ENCODE peak calls at places on chromosomes 13 and 19, in five cellular contexts. F, H, Q, A and G are unnamed samples.
A peak's percentile ranks its signal among the peaks of the same experiment; 100 is the strongest.

GRCh38 chr19:13887529-13887928 is 10.6 kb downstream of the NANOS3 start:
- DNase-seq in Q (no peak), H (no peak), A (no peak), F (peak; percentile 39), G (no peak)

GRCh38 chr19:47157455-47158321 is 27.1 kb downstream of the SAE1 start:
- DNase-seq in F (peak; percentile 74), Q (peak; percentile 63), H (peak; percentile 63), A (peak; percentile 62), G (no peak)

GRCh38 chr13:76929320-76929719 is 19.0 kb upstream of the ACOD1 start:
- DNase-seq in A (no peak), H (no peak), F (no peak), Q (no peak), G (no peak)

GRCh38 chr13:20131057-20131832 is 29.6 kb downstream of the GJA3 start:
- DNase-seq in Q (no peak), F (no peak), H (no peak), A (no peak), G (no peak)

GRCh38 chr19:49145485-49146407 is 9.4 kb downstream of the HRC start:
- DNase-seq in H (peak; percentile 79), Q (peak; percentile 89), A (peak; percentile 98), F (peak; percentile 58), G (peak; percentile 83)

GRCh38 chr13:21619633-21620220 is 15.8 kb upstream of the MICU2 start:
- DNase-seq in A (no peak), F (no peak), Q (no peak), H (no peak), G (no peak)

GRCh38 chr19:49338023-49338677 is 2.9 kb downstream of the CD37 start:
- DNase-seq in Q (no peak), F (no peak), H (no peak), A (peak; percentile 64), G (no peak)

GRCh38 chr19:50312967-50313811 is 16.0 kb downstream of the KCNC3 start:
- DNase-seq in F (no peak), H (no peak), A (no peak), Q (no peak), G (no peak)

GRCh38 chr19:20912973-20913372 is 10.1 kb upstream of the ZNF85 start:
- DNase-seq in H (no peak), F (no peak), A (no peak), Q (no peak), G (no peak)

GRCh38 chr13:36509369-36509768 is 77.1 kb downstream of the CCNA1 start:
- DNase-seq in A (peak; percentile 35), F (no peak), H (no peak), Q (peak; percentile 12), G (no peak)

GRCh38 chr19:6264077-6264445 is 15.7 kb downstream of the MLLT1 start:
- DNase-seq in Q (no peak), H (no peak), F (no peak), A (peak; percentile 55), G (no peak)

GRCh38 chr19:19460761-19461265 is 54.5 kb downstream of the TSSK6 start:
- DNase-seq in Q (peak; percentile 29), A (peak; percentile 47), F (peak; percentile 44), H (peak; percentile 69), G (no peak)

GRCh38 chr13:32586022-32586900 is at the start of gene PDS5B:
- DNase-seq in A (peak; percentile 98), F (peak; percentile 94), Q (peak; percentile 99), H (peak; percentile 90), G (peak; percentile 92)

GRCh38 chr13:24834902-24835510 is 71.0 kb downstream of the RNF17 start:
- DNase-seq in F (no peak), A (no peak), Q (no peak), H (no peak), G (no peak)

GRCh38 chr19:15828121-15828620 is 12.7 kb upstream of the OR10H1 start:
- DNase-seq in Q (no peak), F (no peak), A (no peak), H (no peak), G (peak; percentile 58)

GRCh38 chr19:44345969-44346368 is 10.5 kb downstream of the ZNF112 start:
- DNase-seq in F (no peak), H (no peak), A (no peak), Q (no peak), G (no peak)

GRCh38 chr13:95226051-95226450 is 75.2 kb downstream of the ABCC4 start:
- DNase-seq in Q (no peak), H (no peak), A (no peak), F (no peak), G (no peak)

GRCh38 chr13:95224064-95224463 is 77.2 kb downstream of the ABCC4 start:
- DNase-seq in A (no peak), Q (no peak), H (no peak), F (no peak), G (no peak)

GRCh38 chr13:95221991-95222732 is 79.1 kb downstream of the ABCC4 start:
- DNase-seq in F (no peak), Q (no peak), A (no peak), H (no peak), G (no peak)

GRCh38 chr13:95226476-95226875 is 74.8 kb downstream of the ABCC4 start:
- DNase-seq in F (no peak), A (no peak), H (no peak), Q (no peak), G (no peak)

GRCh38 chr13:95222733-95223018 is 78.6 kb downstream of the ABCC4 start:
- DNase-seq in Q (no peak), A (no peak), F (no peak), H (no peak), G (no peak)
- TF ChIP-seq CTCF in Q (no peak), A (peak; percentile 5), F (no peak), H (no peak), G (no peak)

GRCh38 chr19:1468274-1469199 is 10.5 kb downstream of the C19orf25 start:
- DNase-seq in F (peak; percentile 43), H (no peak), Q (no peak), A (peak; percentile 76), G (peak; percentile 60)
- TF ChIP-seq CTCF in F (no peak), H (no peak), Q (no peak), A (peak; percentile 22), G (no peak)

GRCh38 chr13:113914333-113915011 is 50.6 kb upstream of the GAS6 start:
- DNase-seq in A (no peak), F (no peak), Q (no peak), H (no peak), G (no peak)
- TF ChIP-seq CTCF in A (no peak), F (no peak), Q (no peak), H (no peak), G (no peak)

GRCh38 chr19:17581211-17581874 is 25.9 kb downstream of the COLGALT1 start:
- DNase-seq in Q (no peak), F (no peak), A (no peak), H (no peak), G (no peak)

GRCh38 chr19:17579523-17580244 is 24.2 kb downstream of the COLGALT1 start:
- DNase-seq in Q (peak; percentile 68), F (peak; percentile 36), A (peak; percentile 73), H (no peak), G (peak; percentile 54)

GRCh38 chr19:17582613-17583012 is 27.2 kb downstream of the COLGALT1 start:
- DNase-seq in Q (no peak), F (no peak), H (no peak), A (no peak), G (no peak)

GRCh38 chr19:17577698-17578097 is 22.2 kb downstream of the COLGALT1 start:
- DNase-seq in H (no peak), A (no peak), F (no peak), Q (no peak), G (no peak)

GRCh38 chr19:17580470-17581000 is 25.1 kb downstream of the COLGALT1 start:
- DNase-seq in Q (no peak), F (no peak), H (no peak), A (no peak), G (no peak)
- TF ChIP-seq CTCF in Q (peak; percentile 18), F (no peak), H (no peak), A (no peak), G (no peak)

GRCh38 chr13:91346848-91347211 is 657 bp upstream of the MIR17HG start:
- DNase-seq in Q (peak; percentile 22), A (peak; percentile 51), F (no peak), H (peak; percentile 34), G (no peak)
- TF ChIP-seq CTCF in Q (no peak), A (no peak), F (no peak), H (no peak), G (no peak)

DNA sequence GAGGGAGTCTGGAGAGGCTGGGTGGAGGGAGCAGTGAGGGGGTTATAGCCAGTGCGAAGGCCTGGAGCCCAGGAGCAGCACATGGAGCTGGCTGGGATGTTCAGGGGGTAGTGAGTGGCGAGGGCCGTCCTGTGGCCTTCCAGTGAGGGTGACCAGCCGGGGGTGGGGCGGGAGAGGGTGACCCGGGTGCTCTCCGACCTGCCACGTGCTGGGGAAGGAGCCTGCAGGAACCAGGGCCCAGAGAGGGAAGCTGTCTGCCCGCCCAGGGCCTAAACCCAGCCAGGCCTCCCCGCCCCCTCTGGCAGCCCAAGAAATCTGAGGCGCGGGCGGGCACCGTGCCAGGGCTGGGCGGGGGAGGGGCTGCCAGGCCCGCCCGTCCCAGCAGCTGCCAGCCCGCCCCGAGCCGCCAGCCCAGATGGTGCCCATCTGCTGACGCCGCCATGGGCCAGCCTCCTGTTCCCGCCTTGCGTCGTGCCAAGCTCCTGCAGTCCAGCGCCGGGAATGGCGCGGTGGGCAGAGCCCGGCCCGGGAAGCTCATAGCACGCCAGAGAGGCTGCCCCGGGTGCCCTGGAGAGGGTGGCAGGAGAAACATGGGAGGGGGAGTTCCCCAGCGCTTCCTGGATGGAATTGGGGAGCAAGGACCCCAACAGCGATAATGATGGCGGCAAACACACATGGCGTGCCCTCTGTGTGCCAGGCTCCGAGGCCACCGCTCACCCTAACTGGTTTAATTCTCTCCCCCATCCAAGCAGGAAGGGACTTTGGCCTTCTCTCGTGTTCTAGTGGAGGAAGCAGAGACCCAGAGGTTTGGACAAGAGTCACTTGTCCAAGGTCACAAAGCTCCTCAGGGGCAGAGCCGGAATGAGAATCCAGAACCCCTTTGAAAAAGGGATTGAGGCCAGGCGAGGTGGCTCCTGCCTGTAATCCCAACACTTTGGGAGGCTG is 21.5 kb downstream of the NFIC start:
- DNase-seq in A (no peak), Q (no peak), F (peak; percentile 88), H (no peak), G (peak; percentile 80)
- TF ChIP-seq CTCF in A (no peak), Q (no peak), F (no peak), H (no peak), G (no peak)